ENCODE peak calls at places on chromosomes 4 and X, in nine cellular contexts. P, S, B, I, T, X, J, O and Z are unnamed samples.

GRCh38 chr4:20364969-20365368 is 113.3 kb downstream of the SLIT2 start:
- DNase-seq in B (no peak), J (no peak), P (no peak), O (no peak), I (no peak), T (no peak), X (no peak), S (no peak), Z (no peak)

GRCh38 chrX:47380268-47380667 is 9.9 kb downstream of the ZNF157 start:
- DNase-seq in P (no peak), B (no peak), X (peak), I (no peak), S (no peak), T (no peak), O (no peak), J (peak), Z (peak)

GRCh38 chr4:89171176-89171575 is 59.8 kb downstream of the TIGD2 start:
- DNase-seq in J (no peak), S (no peak), P (no peak), T (no peak), O (no peak), B (no peak), I (no peak), X (no peak), Z (no peak)

GRCh38 chr4:41281038-41281634 is 24.4 kb downstream of the UCHL1 start:
- DNase-seq in X (no peak), T (peak), S (no peak), I (peak), O (peak), P (peak), J (peak), B (peak), Z (no peak)

GRCh38 chr4:100189820-100190642 is at the start of gene DDIT4L:
- DNase-seq in B (peak), S (peak), I (peak), X (peak), P (peak), T (peak), J (peak), O (peak), Z (no peak)

GRCh38 chr4:149031399-149031798 is 589.2 kb upstream of the NR3C2 start:
- DNase-seq in B (peak), S (no peak), T (no peak), X (no peak), O (peak), I (peak), P (no peak), J (peak), Z (no peak)

GRCh38 chr4:159384619-159385018 is 281.7 kb downstream of the RAPGEF2 start:
- DNase-seq in O (no peak), T (no peak), J (no peak), X (no peak), S (no peak), I (no peak), B (no peak), P (no peak), Z (no peak)

GRCh38 chrX:110420771-110421498 is 62.3 kb downstream of the RTL9 start:
- DNase-seq in O (peak), P (no peak), X (no peak), J (peak), B (no peak), I (no peak), T (no peak), S (no peak), Z (no peak)

GRCh38 chr4:81198151-81198550 is 16.9 kb downstream of the PRKG2 start:
- DNase-seq in X (no peak), T (no peak), J (no peak), P (no peak), O (no peak), I (no peak), B (no peak), S (no peak), Z (no peak)

GRCh38 chr4:54660145-54660535 is 2.4 kb downstream of the KIT start:
- DNase-seq in J (no peak), X (no peak), S (no peak), B (no peak), I (no peak), O (no peak), P (no peak), T (no peak), Z (no peak)

GRCh38 chrX:132745593-132745992 is 212.8 kb downstream of the HS6ST2 start:
- DNase-seq in S (no peak), X (no peak), J (peak), T (no peak), P (no peak), O (no peak), I (no peak), B (no peak), Z (no peak)

GRCh38 chrX:132837971-132838370 is 120.5 kb downstream of the HS6ST2 start:
- DNase-seq in O (no peak), B (no peak), S (no peak), P (no peak), X (no peak), J (peak), T (no peak), I (no peak), Z (no peak)

GRCh38 chr4:24042094-24042493 is 152.2 kb upstream of the PPARGC1A start:
- DNase-seq in J (peak), I (peak), P (peak), T (no peak), X (no peak), B (no peak), S (no peak), O (peak), Z (no peak)

GRCh38 chrX:136708348-136708747 is 60.4 kb downstream of the CD40LG start:
- DNase-seq in S (no peak), X (no peak), O (peak), P (no peak), T (peak), B (no peak), I (no peak), J (no peak), Z (no peak)

GRCh38 chr4:17846256-17846655 is 35.5 kb downstream of the NCAPG start:
- DNase-seq in I (no peak), X (no peak), B (no peak), S (no peak), T (no peak), O (peak), J (peak), P (no peak), Z (no peak)

GRCh38 chrX:15769300-15769954 is 20.9 kb upstream of the ZRSR2 start:
- DNase-seq in X (no peak), P (no peak), B (no peak), O (no peak), S (no peak), T (no peak), I (no peak), J (no peak), Z (no peak)

GRCh38 chr4:173264960-173265281 is 69.2 kb downstream of the HMGB2 start:
- DNase-seq in I (no peak), S (no peak), X (no peak), B (no peak), T (no peak), P (no peak), O (no peak), J (no peak), Z (no peak)

GRCh38 chrX:149074429-149074828 is 430.7 kb downstream of the IDS start:
- DNase-seq in T (no peak), S (peak), X (peak), I (peak), J (peak), B (no peak), P (no peak), O (peak), Z (no peak)

GRCh38 chr4:66681962-66682361 is 863.3 kb downstream of the CENPC start:
- DNase-seq in J (peak), T (no peak), O (peak), P (no peak), I (peak), B (no peak), X (no peak), S (no peak), Z (no peak)

GRCh38 chr4:48031802-48032525 is 15.4 kb downstream of the NIPAL1 start:
- DNase-seq in I (peak), O (peak), S (no peak), J (no peak), P (no peak), X (no peak), T (no peak), B (no peak), Z (no peak)

GRCh38 chrX:148947399-148948025 is 447.1 kb downstream of the AFF2 start:
- DNase-seq in I (peak), J (peak), S (no peak), O (no peak), X (no peak), B (no peak), P (no peak), T (no peak), Z (no peak)

GRCh38 chr4:152531479-152531878 is 4.4 kb downstream of the FBXW7 start:
- DNase-seq in S (no peak), X (no peak), I (no peak), T (no peak), O (no peak), B (no peak), J (no peak), P (no peak), Z (no peak)

GRCh38 chr4:6951880-6952381 is 42.3 kb downstream of the TBC1D14 start:
- DNase-seq in X (no peak), T (peak), O (no peak), B (no peak), I (no peak), J (no peak), P (no peak), S (no peak), Z (no peak)

GRCh38 chr4:187309456-187309855 is 585.8 kb upstream of the FAT1 start:
- DNase-seq in X (no peak), I (no peak), T (no peak), B (no peak), O (peak), J (no peak), P (no peak), S (no peak), Z (no peak)

GRCh38 chr4:82429728-82430192 is 502 bp downstream of the HNRNPDL start:
- DNase-seq in P (no peak), J (peak), O (no peak), S (no peak), T (peak), X (no peak), I (no peak), B (peak), Z (no peak)

GRCh38 chrX:136176399-136176825 is 29.1 kb downstream of the FHL1 start:
- DNase-seq in I (peak), P (peak), X (no peak), T (no peak), O (peak), J (peak), B (peak), S (no peak), Z (no peak)

GRCh38 chr4:78962597-78963115 is 23.4 kb upstream of the PAQR3 start:
- DNase-seq in O (no peak), T (no peak), B (no peak), P (no peak), X (no peak), S (no peak), J (peak), I (peak), Z (no peak)

GRCh38 chr4:25677943-25678342 is 22.3 kb downstream of the SLC34A2 start:
- DNase-seq in T (no peak), B (no peak), X (no peak), J (no peak), P (peak), O (no peak), S (no peak), I (no peak), Z (no peak)

GRCh38 chr4:111268769-111269414 is 646.0 kb upstream of the PITX2 start:
- DNase-seq in P (peak), S (no peak), B (no peak), X (no peak), J (peak), O (peak), I (peak), T (no peak), Z (no peak)

GRCh38 chr4:60209588-60209987 is 990.5 kb upstream of the ADGRL3 start:
- DNase-seq in P (no peak), B (no peak), X (no peak), O (no peak), T (no peak), I (no peak), J (no peak), S (no peak), Z (no peak)

GRCh38 chr4:41678086-41678485 is 70.4 kb downstream of the PHOX2B start:
- DNase-seq in P (no peak), O (peak), I (peak), X (no peak), T (no peak), J (peak), B (no peak), S (no peak), Z (no peak)

GRCh38 chr4:159229164-159229563 is 126.3 kb downstream of the RAPGEF2 start:
- DNase-seq in B (peak), T (no peak), O (peak), J (no peak), I (peak), X (no peak), S (no peak), P (peak), Z (no peak)

GRCh38 chrX:17187301-17187836 is 187.6 kb upstream of the NHS start:
- DNase-seq in S (no peak), O (no peak), I (peak), X (peak), B (no peak), T (no peak), J (no peak), P (no peak), Z (no peak)

GRCh38 chr4:45131020-45131419 is 404.7 kb upstream of the GNPDA2 start:
- DNase-seq in P (no peak), O (no peak), J (no peak), T (no peak), X (no peak), B (no peak), S (no peak), I (no peak), Z (no peak)

GRCh38 chr4:2289955-2290333 is 28.0 kb upstream of the MXD4 start:
- DNase-seq in S (peak), B (no peak), O (no peak), X (no peak), J (no peak), I (no peak), P (no peak), T (no peak), Z (no peak)

GRCh38 chr4:5998333-5998936 is 19.8 kb downstream of the C4orf50 start:
- DNase-seq in O (peak), B (peak), I (peak), S (peak), P (peak), X (peak), J (peak), T (peak), Z (no peak)

GRCh38 chr4:20026456-20026855 is 225.2 kb upstream of the SLIT2 start:
- DNase-seq in X (no peak), T (no peak), I (peak), P (no peak), J (no peak), O (no peak), B (no peak), S (no peak), Z (no peak)

GRCh38 chrX:19579485-19579884 is 64.2 kb upstream of the MAP3K15 start:
- DNase-seq in T (no peak), O (peak), B (no peak), I (peak), S (no peak), X (no peak), J (peak), P (peak), Z (no peak)